ENCODE peak calls at places on chromosomes 16 and 17, in nine cellular contexts. K is RPMI8226; P is naive thymus-derived CD8-positive, alpha-beta T cell; J is AG08395; B is nucleus accumbens; U is iris pigment epithelial cell; F is T follicular helper cell; G is GM23248; R is NCI-H226. H is an unnamed sample.

GRCh38 chr16:85901110-85901509 is 2.1 kb downstream of the IRF8 start:
- DNase-seq in B (no peak), P (no peak), K (no peak), J (no peak), R (no peak), U (no peak), G (no peak), F (no peak), H (no peak)

GRCh38 chr16:3461120-3461519 is 17.6 kb downstream of the NAA60 start:
- DNase-seq in G (no peak), U (peak), R (no peak), B (no peak), P (peak), K (no peak), J (no peak), F (no peak), H (no peak)

GRCh38 chr16:67104061-67104460 is 5.7 kb upstream of the PHAF1 start:
- DNase-seq in U (peak), P (no peak), G (peak), J (no peak), K (peak), F (no peak), R (peak), B (no peak), H (no peak)

GRCh38 chr17:50115744-50116143 is 14.2 kb downstream of the SAMD14 start:
- DNase-seq in U (no peak), B (no peak), J (no peak), K (no peak), P (no peak), G (no peak), F (no peak), R (no peak), H (no peak)

GRCh38 chr16:85174871-85175723 is 62.8 kb upstream of the CIBAR2 start:
- DNase-seq in G (peak), U (peak), K (no peak), P (no peak), J (peak), B (no peak), R (no peak), F (no peak), H (no peak)

GRCh38 chr16:56600398-56600999 is 7.9 kb upstream of the MT2A start:
- DNase-seq in U (peak), G (peak), F (no peak), K (peak), P (no peak), R (peak), J (peak), B (no peak), H (peak)

GRCh38 chr17:40872416-40872815 is 5.4 kb upstream of the KRT12 start:
- DNase-seq in B (no peak), R (no peak), P (no peak), F (no peak), J (no peak), G (no peak), U (no peak), K (no peak), H (no peak)

GRCh38 chr17:77107506-77108433 is 33.0 kb upstream of the SEC14L1 start:
- DNase-seq in B (no peak), G (peak), J (peak), R (no peak), U (peak), F (no peak), P (peak), K (no peak), H (no peak)

GRCh38 chr16:85553436-85554113 is 59.5 kb upstream of the GSE1 start:
- DNase-seq in R (peak), K (peak), G (peak), J (peak), F (no peak), P (no peak), U (peak), B (no peak), H (peak)

GRCh38 chr17:18980682-18981384 is 23.7 kb downstream of the FAM83G start:
- DNase-seq in F (no peak), U (peak), G (peak), P (no peak), R (no peak), B (no peak), K (no peak), J (peak), H (no peak)

GRCh38 chr16:85602831-85603755 is 10.0 kb upstream of the GSE1 start:
- DNase-seq in B (no peak), R (no peak), G (no peak), P (no peak), J (no peak), F (no peak), K (peak), U (no peak), H (no peak)

GRCh38 chr17:82889496-82890338 is 49.9 kb upstream of the ZNF750 start:
- DNase-seq in B (no peak), F (no peak), R (no peak), P (no peak), J (no peak), U (no peak), G (no peak), K (no peak), H (peak)

GRCh38 chr17:17624776-17625175 is 33.3 kb upstream of the PEMT start:
- DNase-seq in U (no peak), J (no peak), F (no peak), B (no peak), G (no peak), P (no peak), K (no peak), R (no peak), H (no peak)

GRCh38 chr16:83771306-83771942 is 36.4 kb upstream of the HSBP1 start:
- DNase-seq in F (no peak), U (no peak), G (no peak), B (no peak), R (no peak), J (no peak), K (no peak), P (no peak), H (no peak)

GRCh38 chr17:57691939-57692338 is 53.2 kb downstream of the CCDC182 start:
- DNase-seq in F (no peak), U (no peak), G (no peak), J (no peak), K (no peak), B (no peak), P (no peak), R (no peak), H (no peak)

GRCh38 chr16:49868164-49868668 is 12.3 kb upstream of the ZNF423 start:
- DNase-seq in U (no peak), B (no peak), P (no peak), K (no peak), R (no peak), F (no peak), J (no peak), G (no peak), H (no peak)

GRCh38 chr16:58027341-58028167 is 2.0 kb downstream of the MMP15 start:
- DNase-seq in U (peak), B (no peak), G (peak), K (no peak), J (peak), P (no peak), R (peak), F (no peak), H (peak)

GRCh38 chr17:50487213-50488096 is 8.8 kb downstream of the RSAD1 start:
- DNase-seq in J (peak), R (no peak), U (no peak), P (no peak), B (no peak), F (no peak), G (peak), K (no peak), H (peak)

GRCh38 chr17:41736983-41737679 is 2.7 kb upstream of the HAP1 start:
- DNase-seq in J (no peak), B (no peak), F (no peak), R (no peak), U (no peak), P (no peak), K (no peak), G (no peak), H (no peak)

GRCh38 chr17:55324296-55324978 is 59.7 kb downstream of the HLF start:
- DNase-seq in G (no peak), K (no peak), J (no peak), U (no peak), B (no peak), F (no peak), P (no peak), R (no peak), H (no peak)

GRCh38 chr16:87210949-87211348 is 106.2 kb downstream of the C16orf95 start:
- DNase-seq in J (peak), R (peak), K (no peak), U (peak), P (no peak), F (no peak), G (peak), B (no peak), H (peak)

GRCh38 chr17:41065829-41066624 is at the start of gene KRTAP2-4:
- DNase-seq in B (no peak), U (peak), R (peak), J (peak), P (no peak), G (peak), F (no peak), K (no peak), H (peak)

GRCh38 chr16:3771513-3771912 is 54.2 kb upstream of the TRAP1 start:
- DNase-seq in B (no peak), F (no peak), U (no peak), J (no peak), G (peak), P (no peak), R (no peak), K (no peak), H (peak)